ENCODE peak calls at places on chromosomes 2 and 18, in ten cellular contexts. One of them, this sample, is unnamed.

GRCh38 chr2:197293252-197294007 is 17.1 kb downstream of the ANKRD44 start:
- DNase-seq in uterus: no peak
- DNase-seq in A549: no peak
- DNase-seq in K562: no peak
- DNase-seq in GM12892: no peak
- DNase-seq in Peyer's patch: no peak
- DNase-seq in stomach: no peak
- DNase-seq in breast epithelium: no peak
- DNase-seq in body of pancreas: no peak
- DNase-seq in H54: no peak
- DNase-seq in this sample: no peak

GRCh38 chr18:23932385-23933067 is 82.0 kb upstream of the TTC39C start:
- DNase-seq in uterus: no peak
- DNase-seq in A549: no peak
- DNase-seq in K562: no peak
- DNase-seq in GM12892: no peak
- DNase-seq in Peyer's patch: no peak
- DNase-seq in stomach: no peak
- DNase-seq in breast epithelium: no peak
- DNase-seq in body of pancreas: no peak
- DNase-seq in H54: no peak
- DNase-seq in this sample: no peak

GRCh38 chr2:233811732-233812131 is 33.6 kb downstream of the MROH2A start:
- DNase-seq in uterus: no peak
- DNase-seq in A549: no peak
- DNase-seq in K562: no peak
- DNase-seq in GM12892: no peak
- DNase-seq in Peyer's patch: peak
- DNase-seq in stomach: peak
- DNase-seq in breast epithelium: no peak
- DNase-seq in body of pancreas: no peak
- DNase-seq in H54: no peak
- DNase-seq in this sample: no peak

GRCh38 chr2:226772389-226773179 is 27.0 kb downstream of the IRS1 start:
- DNase-seq in uterus: no peak
- DNase-seq in A549: no peak
- DNase-seq in K562: no peak
- DNase-seq in GM12892: no peak
- DNase-seq in Peyer's patch: no peak
- DNase-seq in stomach: no peak
- DNase-seq in breast epithelium: no peak
- DNase-seq in body of pancreas: no peak
- DNase-seq in H54: no peak
- DNase-seq in this sample: no peak

GRCh38 chr2:27442282-27442980 is at the start of gene KRTCAP3:
- DNase-seq in uterus: no peak
- DNase-seq in A549: no peak
- DNase-seq in K562: peak
- DNase-seq in GM12892: no peak
- DNase-seq in Peyer's patch: peak
- DNase-seq in stomach: peak
- DNase-seq in breast epithelium: peak
- DNase-seq in body of pancreas: peak
- DNase-seq in H54: no peak
- DNase-seq in this sample: no peak

GRCh38 chr18:69897397-69898108 is 50.1 kb downstream of the CD226 start:
- DNase-seq in uterus: no peak
- DNase-seq in A549: no peak
- DNase-seq in K562: no peak
- DNase-seq in GM12892: no peak
- DNase-seq in Peyer's patch: no peak
- DNase-seq in stomach: no peak
- DNase-seq in breast epithelium: no peak
- DNase-seq in body of pancreas: no peak
- DNase-seq in H54: no peak
- DNase-seq in this sample: no peak

GRCh38 chr2:222427606-222428320 is 3.4 kb downstream of the SGPP2 start:
- DNase-seq in uterus: no peak
- DNase-seq in A549: peak
- DNase-seq in K562: no peak
- DNase-seq in GM12892: no peak
- DNase-seq in Peyer's patch: no peak
- DNase-seq in stomach: peak
- DNase-seq in breast epithelium: no peak
- DNase-seq in body of pancreas: no peak
- DNase-seq in H54: no peak
- DNase-seq in this sample: no peak

GRCh38 chr2:164257794-164258193 is 363.5 kb downstream of the GRB14 start:
- DNase-seq in uterus: no peak
- DNase-seq in A549: no peak
- DNase-seq in K562: no peak
- DNase-seq in GM12892: no peak
- DNase-seq in Peyer's patch: no peak
- DNase-seq in stomach: no peak
- DNase-seq in breast epithelium: no peak
- DNase-seq in body of pancreas: no peak
- DNase-seq in H54: peak
- DNase-seq in this sample: no peak

GRCh38 chr2:173862612-173863217 is 102.5 kb downstream of the SP3 start:
- DNase-seq in uterus: no peak
- DNase-seq in A549: no peak
- DNase-seq in K562: no peak
- DNase-seq in GM12892: no peak
- DNase-seq in Peyer's patch: no peak
- DNase-seq in stomach: no peak
- DNase-seq in breast epithelium: no peak
- DNase-seq in body of pancreas: peak
- DNase-seq in H54: no peak
- DNase-seq in this sample: no peak

GRCh38 chr2:55054476-55054875 is 4.2 kb upstream of the RTN4 start:
- DNase-seq in uterus: no peak
- DNase-seq in A549: no peak
- DNase-seq in K562: no peak
- DNase-seq in GM12892: no peak
- DNase-seq in Peyer's patch: no peak
- DNase-seq in stomach: no peak
- DNase-seq in breast epithelium: no peak
- DNase-seq in body of pancreas: no peak
- DNase-seq in H54: no peak
- DNase-seq in this sample: no peak

GRCh38 chr18:35458271-35458670 is 39.5 kb downstream of the INO80C start:
- DNase-seq in uterus: no peak
- DNase-seq in A549: peak
- DNase-seq in K562: no peak
- DNase-seq in GM12892: no peak
- DNase-seq in Peyer's patch: no peak
- DNase-seq in stomach: no peak
- DNase-seq in breast epithelium: no peak
- DNase-seq in body of pancreas: no peak
- DNase-seq in H54: no peak
- DNase-seq in this sample: no peak

GRCh38 chr18:35454803-35455202 is 43.0 kb downstream of the INO80C start:
- DNase-seq in uterus: no peak
- DNase-seq in A549: no peak
- DNase-seq in K562: no peak
- DNase-seq in GM12892: no peak
- DNase-seq in Peyer's patch: no peak
- DNase-seq in stomach: no peak
- DNase-seq in breast epithelium: no peak
- DNase-seq in body of pancreas: no peak
- DNase-seq in H54: no peak
- DNase-seq in this sample: no peak

GRCh38 chr18:35458677-35459441 is 38.9 kb downstream of the INO80C start:
- DNase-seq in uterus: peak
- DNase-seq in A549: peak
- DNase-seq in K562: peak
- DNase-seq in GM12892: no peak
- DNase-seq in Peyer's patch: peak
- DNase-seq in stomach: peak
- DNase-seq in breast epithelium: no peak
- DNase-seq in body of pancreas: peak
- DNase-seq in H54: peak
- DNase-seq in this sample: peak

GRCh38 chr18:35456181-35456850 is 41.4 kb downstream of the INO80C start:
- DNase-seq in uterus: peak
- DNase-seq in A549: peak
- DNase-seq in K562: no peak
- DNase-seq in GM12892: no peak
- DNase-seq in Peyer's patch: peak
- DNase-seq in stomach: no peak
- DNase-seq in breast epithelium: no peak
- DNase-seq in body of pancreas: no peak
- DNase-seq in H54: no peak
- DNase-seq in this sample: no peak

DNA sequence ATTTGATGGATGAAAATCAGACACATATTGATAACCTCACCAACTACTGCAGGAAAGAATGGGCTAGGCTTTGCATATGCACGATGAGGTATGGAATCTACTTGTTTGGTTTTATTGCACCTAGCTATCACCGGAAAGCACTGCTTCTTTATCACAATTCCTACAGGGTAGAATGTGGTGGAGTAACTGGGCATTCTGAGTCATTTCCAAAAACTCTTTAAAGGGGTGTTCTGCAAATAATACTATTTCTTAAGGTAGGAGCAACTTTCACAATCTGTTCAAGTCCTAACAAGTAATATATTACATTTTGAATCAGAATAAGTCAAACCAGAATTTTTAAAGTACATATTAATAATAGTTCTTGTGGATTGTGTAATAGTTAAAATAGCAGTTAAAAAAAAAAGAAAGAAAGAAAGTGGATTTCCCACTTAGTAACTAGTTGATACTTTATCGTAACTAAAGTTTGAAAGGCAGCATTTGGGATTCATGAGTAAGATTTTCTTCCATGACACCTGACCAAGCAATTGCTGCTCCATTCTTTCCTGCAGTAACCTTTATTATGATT is 40.5 kb downstream of the INO80C start:
- DNase-seq in uterus: no peak
- DNase-seq in A549: no peak
- DNase-seq in K562: no peak
- DNase-seq in GM12892: no peak
- DNase-seq in Peyer's patch: no peak
- DNase-seq in stomach: no peak
- DNase-seq in breast epithelium: no peak
- DNase-seq in body of pancreas: no peak
- DNase-seq in H54: no peak
- DNase-seq in this sample: no peak
- TF ChIP-seq POLR2A in uterus: no peak
- TF ChIP-seq POLR2A in A549: no peak
- TF ChIP-seq POLR2A in K562: no peak
- TF ChIP-seq POLR2A in GM12892: no peak
- TF ChIP-seq POLR2A in Peyer's patch: no peak
- TF ChIP-seq POLR2A in stomach: no peak
- TF ChIP-seq POLR2A in breast epithelium: no peak
- TF ChIP-seq POLR2A in body of pancreas: no peak
- TF ChIP-seq POLR2A in H54: no peak
- TF ChIP-seq POLR2A in this sample: no peak

GRCh38 chr18:49178736-49179135 is 228.0 kb upstream of the SMAD7 start:
- DNase-seq in uterus: peak
- DNase-seq in A549: peak
- DNase-seq in K562: peak
- DNase-seq in GM12892: no peak
- DNase-seq in Peyer's patch: no peak
- DNase-seq in stomach: peak
- DNase-seq in breast epithelium: no peak
- DNase-seq in body of pancreas: peak
- DNase-seq in H54: no peak
- DNase-seq in this sample: no peak
- TF ChIP-seq POLR2A in uterus: no peak
- TF ChIP-seq POLR2A in A549: no peak
- TF ChIP-seq POLR2A in K562: no peak
- TF ChIP-seq POLR2A in GM12892: no peak
- TF ChIP-seq POLR2A in Peyer's patch: no peak
- TF ChIP-seq POLR2A in stomach: no peak
- TF ChIP-seq POLR2A in breast epithelium: no peak
- TF ChIP-seq POLR2A in body of pancreas: no peak
- TF ChIP-seq POLR2A in H54: no peak
- TF ChIP-seq POLR2A in this sample: no peak

DNA sequence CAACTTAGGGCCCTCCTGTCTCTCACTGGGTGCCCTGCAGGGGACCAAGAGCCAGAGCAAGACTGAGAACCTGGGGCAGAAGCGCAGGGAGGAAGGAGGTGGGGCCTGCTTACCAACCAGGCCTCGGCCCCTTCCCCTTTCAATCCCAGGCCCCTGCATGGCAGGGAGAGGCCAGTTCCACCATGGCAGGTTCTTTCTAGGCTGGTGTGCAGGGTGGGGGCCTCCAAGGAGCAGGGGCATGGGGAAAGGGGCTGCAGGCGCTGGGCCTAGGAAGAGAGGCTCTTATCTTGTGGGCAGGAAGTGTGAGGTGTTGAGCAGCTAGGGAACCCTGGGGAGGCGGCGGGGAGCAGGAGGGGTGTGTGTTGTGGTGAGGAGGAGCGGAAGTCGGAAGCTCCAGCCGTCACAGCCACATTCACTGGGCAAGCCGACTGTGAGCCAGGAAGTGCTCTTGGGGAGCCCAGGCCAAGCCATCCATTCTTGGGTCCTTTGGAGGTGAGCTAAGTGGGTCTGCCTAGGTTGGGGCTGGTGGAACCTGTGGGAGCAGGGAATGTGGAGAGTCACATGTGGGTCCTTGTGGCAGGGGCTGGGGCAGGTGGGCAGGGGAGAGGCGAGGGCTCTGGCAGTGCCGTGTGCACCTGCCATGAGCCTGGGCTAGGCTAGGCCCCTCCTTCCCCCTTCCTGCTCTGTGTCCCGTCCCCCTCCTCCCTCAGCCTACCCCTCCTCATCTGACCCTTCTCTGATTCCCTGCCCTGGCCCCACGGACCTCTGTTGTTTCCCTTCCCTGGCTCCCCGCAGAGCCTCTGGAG is at the start of gene PSD4:
- DNase-seq in uterus: no peak
- DNase-seq in A549: no peak
- DNase-seq in K562: peak
- DNase-seq in GM12892: peak
- DNase-seq in Peyer's patch: peak
- DNase-seq in stomach: peak
- DNase-seq in breast epithelium: peak
- DNase-seq in body of pancreas: peak
- DNase-seq in H54: no peak
- DNase-seq in this sample: peak
- TF ChIP-seq POLR2A in uterus: no peak
- TF ChIP-seq POLR2A in A549: no peak
- TF ChIP-seq POLR2A in K562: peak
- TF ChIP-seq POLR2A in GM12892: peak
- TF ChIP-seq POLR2A in Peyer's patch: no peak
- TF ChIP-seq POLR2A in stomach: no peak
- TF ChIP-seq POLR2A in breast epithelium: no peak
- TF ChIP-seq POLR2A in body of pancreas: peak
- TF ChIP-seq POLR2A in H54: no peak
- TF ChIP-seq POLR2A in this sample: no peak

DNA sequence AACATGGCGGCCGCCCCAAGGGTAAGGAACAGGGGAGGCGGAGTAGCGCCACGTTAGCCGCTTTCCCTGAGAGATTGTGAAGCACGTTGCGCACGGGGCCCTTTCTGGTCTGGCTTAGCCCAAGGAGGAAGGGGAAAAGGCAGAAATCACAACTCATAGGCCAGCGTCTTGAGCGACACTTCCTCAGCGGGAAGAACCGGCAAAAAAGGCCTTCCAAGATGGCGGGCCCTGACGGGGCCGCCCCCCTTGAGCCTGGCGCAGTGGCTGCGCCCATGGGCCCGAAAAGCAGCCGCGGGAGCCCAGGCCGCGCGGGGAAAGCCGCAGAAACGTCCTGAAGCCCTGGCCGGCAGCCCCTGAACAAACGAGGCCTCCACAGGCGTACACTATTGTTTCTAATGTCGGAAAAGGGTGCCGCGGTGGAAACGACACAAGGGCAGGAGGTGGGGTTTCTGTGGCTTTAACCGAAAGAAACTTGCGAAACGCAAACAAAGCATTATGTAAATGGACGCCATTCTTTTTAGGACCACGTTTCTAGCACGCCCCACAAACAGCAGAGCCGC is 919 bp upstream of the PCBP1 start:
- DNase-seq in uterus: peak
- DNase-seq in A549: peak
- DNase-seq in K562: peak
- DNase-seq in GM12892: peak
- DNase-seq in Peyer's patch: no peak
- DNase-seq in stomach: peak
- DNase-seq in breast epithelium: peak
- DNase-seq in body of pancreas: peak
- DNase-seq in H54: no peak
- DNase-seq in this sample: peak
- TF ChIP-seq POLR2A in uterus: no peak
- TF ChIP-seq POLR2A in A549: peak
- TF ChIP-seq POLR2A in K562: peak
- TF ChIP-seq POLR2A in GM12892: peak
- TF ChIP-seq POLR2A in Peyer's patch: no peak
- TF ChIP-seq POLR2A in stomach: no peak
- TF ChIP-seq POLR2A in breast epithelium: no peak
- TF ChIP-seq POLR2A in body of pancreas: no peak
- TF ChIP-seq POLR2A in H54: peak
- TF ChIP-seq POLR2A in this sample: no peak

This sample was measured in heart left ventricle.